ENCODE peak calls at places on chromosomes 13 and 19, in four cellular contexts. R, Q, J and G are unnamed samples.

GRCh38 chr19:46958542-46958941 is 61.1 kb upstream of the NPAS1 start:
- DNase-seq in R (no peak), Q (no peak), J (no peak), G (no peak)

GRCh38 chr13:80475718-80476117 is 134.8 kb upstream of the SPRY2 start:
- DNase-seq in R (no peak), Q (no peak), J (no peak), G (no peak)

GRCh38 chr13:20175907-20176652 is 15.2 kb upstream of the GJA3 start:
- DNase-seq in R (no peak), Q (no peak), J (no peak), G (no peak)

GRCh38 chr13:33692531-33692930 is 125.4 kb upstream of the RFC3 start:
- DNase-seq in R (no peak), Q (no peak), J (no peak), G (no peak)

GRCh38 chr13:106096661-106097092 is 438.8 kb downstream of the EFNB2 start:
- DNase-seq in R (no peak), Q (no peak), J (no peak), G (no peak)

GRCh38 chr19:9839415-9839814 is 4.3 kb downstream of the PIN1 start:
- DNase-seq in R (no peak), Q (no peak), J (no peak), G (no peak)

GRCh38 chr19:41263042-41263849 is 926 bp upstream of the HNRNPUL1 start:
- DNase-seq in R (peak; percentile 22), Q (peak; percentile 58), J (peak; percentile 70), G (peak; percentile 78)

GRCh38 chr19:19405919-19406877 is 723 bp downstream of the GATAD2A start:
- DNase-seq in R (peak; percentile 49), Q (peak; percentile 38), J (peak; percentile 58), G (peak; percentile 45)

GRCh38 chr13:84497613-84498012 is 615.3 kb upstream of the SLITRK1 start:
- DNase-seq in R (no peak), Q (no peak), J (no peak), G (no peak)

GRCh38 chr19:19627716-19628498 is at the start of gene LPAR2:
- DNase-seq in R (no peak), Q (peak; percentile 64), J (no peak), G (peak; percentile 72)